ENCODE peak calls at places on chromosomes 1 and 21, in ten cellular contexts. One of them, this sample, is unnamed.

GRCh38 chr1:17874665-17875064 is 119.5 kb downstream of the ACTL8 start:
- DNase-seq in type B pancreatic cell: no peak
- DNase-seq in ascending aorta: no peak
- DNase-seq in AG09319: peak; percentile 81
- DNase-seq in IMR-90: peak; percentile 90
- DNase-seq in H9: no peak
- DNase-seq in cardiac muscle cell: peak; percentile 74
- DNase-seq in astrocyte: peak; percentile 96
- DNase-seq in AG10803: peak; percentile 99
- DNase-seq in left ventricle myocardium inferior: no peak
- DNase-seq in this sample: peak; percentile 88

GRCh38 chr1:162716123-162716522 is 74.4 kb upstream of the HSD17B7 start:
- DNase-seq in AG09319: no peak
- DNase-seq in AG10803: no peak
- DNase-seq in ascending aorta: no peak
- DNase-seq in type B pancreatic cell: no peak
- DNase-seq in left ventricle myocardium inferior: peak; percentile 44
- DNase-seq in cardiac muscle cell: no peak
- DNase-seq in H9: no peak
- DNase-seq in IMR-90: no peak
- DNase-seq in astrocyte: no peak
- DNase-seq in this sample: no peak

GRCh38 chr1:234000557-234001081 is 96.1 kb downstream of the SLC35F3 start:
- DNase-seq in AG09319: no peak
- DNase-seq in type B pancreatic cell: no peak
- DNase-seq in left ventricle myocardium inferior: no peak
- DNase-seq in IMR-90: no peak
- DNase-seq in ascending aorta: no peak
- DNase-seq in AG10803: no peak
- DNase-seq in H9: no peak
- DNase-seq in astrocyte: no peak
- DNase-seq in cardiac muscle cell: no peak
- DNase-seq in this sample: no peak

GRCh38 chr1:41802532-41803501 is 115.9 kb downstream of the HIVEP3 start:
- DNase-seq in H9: no peak
- DNase-seq in ascending aorta: peak; percentile 55
- DNase-seq in AG10803: peak; percentile 45
- DNase-seq in AG09319: no peak
- DNase-seq in left ventricle myocardium inferior: peak; percentile 68
- DNase-seq in type B pancreatic cell: no peak
- DNase-seq in cardiac muscle cell: no peak
- DNase-seq in astrocyte: no peak
- DNase-seq in IMR-90: no peak
- DNase-seq in this sample: peak; percentile 19

GRCh38 chr1:219518168-219518905 is 94.6 kb downstream of the ZC3H11B start:
- DNase-seq in astrocyte: peak; percentile 98
- DNase-seq in type B pancreatic cell: no peak
- DNase-seq in H9: no peak
- DNase-seq in IMR-90: peak; percentile 63
- DNase-seq in cardiac muscle cell: peak; percentile 18
- DNase-seq in ascending aorta: no peak
- DNase-seq in AG10803: peak; percentile 17
- DNase-seq in AG09319: peak; percentile 52
- DNase-seq in left ventricle myocardium inferior: no peak
- DNase-seq in this sample: peak; percentile 98

GRCh38 chr1:119805247-119805646 is 6.0 kb downstream of the REG4 start:
- DNase-seq in type B pancreatic cell: no peak
- DNase-seq in H9: no peak
- DNase-seq in AG10803: no peak
- DNase-seq in left ventricle myocardium inferior: no peak
- DNase-seq in AG09319: no peak
- DNase-seq in ascending aorta: no peak
- DNase-seq in astrocyte: no peak
- DNase-seq in cardiac muscle cell: no peak
- DNase-seq in IMR-90: no peak
- DNase-seq in this sample: no peak

GRCh38 chr1:232630894-232631195 is 912 bp upstream of the SIPA1L2 start:
- DNase-seq in type B pancreatic cell: no peak
- DNase-seq in ascending aorta: no peak
- DNase-seq in left ventricle myocardium inferior: no peak
- DNase-seq in AG09319: no peak
- DNase-seq in cardiac muscle cell: no peak
- DNase-seq in IMR-90: no peak
- DNase-seq in astrocyte: no peak
- DNase-seq in AG10803: no peak
- DNase-seq in H9: no peak
- DNase-seq in this sample: no peak

GRCh38 chr1:225567789-225568188 is 85.1 kb downstream of the ENAH start:
- DNase-seq in IMR-90: no peak
- DNase-seq in astrocyte: no peak
- DNase-seq in AG10803: no peak
- DNase-seq in ascending aorta: no peak
- DNase-seq in cardiac muscle cell: no peak
- DNase-seq in left ventricle myocardium inferior: no peak
- DNase-seq in H9: no peak
- DNase-seq in AG09319: no peak
- DNase-seq in type B pancreatic cell: no peak
- DNase-seq in this sample: no peak

GRCh38 chr21:36987845-36988244 is 18.7 kb upstream of the RIPPLY3 start:
- DNase-seq in AG10803: no peak
- DNase-seq in H9: no peak
- DNase-seq in ascending aorta: no peak
- DNase-seq in type B pancreatic cell: no peak
- DNase-seq in IMR-90: no peak
- DNase-seq in left ventricle myocardium inferior: no peak
- DNase-seq in cardiac muscle cell: no peak
- DNase-seq in AG09319: no peak
- DNase-seq in astrocyte: no peak
- DNase-seq in this sample: no peak

GRCh38 chr1:241934843-241935242 is 22.7 kb upstream of the BECN2 start:
- DNase-seq in cardiac muscle cell: no peak
- DNase-seq in ascending aorta: no peak
- DNase-seq in IMR-90: no peak
- DNase-seq in H9: no peak
- DNase-seq in astrocyte: no peak
- DNase-seq in AG09319: no peak
- DNase-seq in type B pancreatic cell: no peak
- DNase-seq in left ventricle myocardium inferior: no peak
- DNase-seq in AG10803: no peak
- DNase-seq in this sample: no peak

GRCh38 chr1:226308166-226308722 is 720 bp downstream of the LIN9 start:
- DNase-seq in IMR-90: no peak
- DNase-seq in cardiac muscle cell: no peak
- DNase-seq in astrocyte: no peak
- DNase-seq in AG09319: no peak
- DNase-seq in type B pancreatic cell: no peak
- DNase-seq in ascending aorta: no peak
- DNase-seq in H9: no peak
- DNase-seq in AG10803: no peak
- DNase-seq in left ventricle myocardium inferior: peak; percentile 40
- DNase-seq in this sample: no peak

GRCh38 chr1:87279966-87280535 is 48.6 kb upstream of the LMO4 start:
- DNase-seq in H9: no peak
- DNase-seq in astrocyte: peak; percentile 14
- DNase-seq in cardiac muscle cell: no peak
- DNase-seq in AG10803: no peak
- DNase-seq in left ventricle myocardium inferior: no peak
- DNase-seq in type B pancreatic cell: no peak
- DNase-seq in IMR-90: peak; percentile 16
- DNase-seq in ascending aorta: no peak
- DNase-seq in AG09319: no peak
- DNase-seq in this sample: peak; percentile 6

GRCh38 chr1:33407750-33408436 is 23.0 kb downstream of the PHC2 start:
- DNase-seq in cardiac muscle cell: no peak
- DNase-seq in IMR-90: no peak
- DNase-seq in AG10803: peak; percentile 58
- DNase-seq in ascending aorta: no peak
- DNase-seq in astrocyte: no peak
- DNase-seq in H9: no peak
- DNase-seq in left ventricle myocardium inferior: no peak
- DNase-seq in type B pancreatic cell: no peak
- DNase-seq in AG09319: no peak
- DNase-seq in this sample: no peak

GRCh38 chr1:48448932-48449331 is 23.1 kb downstream of the SPATA6 start:
- DNase-seq in AG10803: no peak
- DNase-seq in IMR-90: no peak
- DNase-seq in left ventricle myocardium inferior: no peak
- DNase-seq in type B pancreatic cell: no peak
- DNase-seq in astrocyte: no peak
- DNase-seq in AG09319: no peak
- DNase-seq in H9: no peak
- DNase-seq in cardiac muscle cell: no peak
- DNase-seq in ascending aorta: no peak
- DNase-seq in this sample: no peak

DNA sequence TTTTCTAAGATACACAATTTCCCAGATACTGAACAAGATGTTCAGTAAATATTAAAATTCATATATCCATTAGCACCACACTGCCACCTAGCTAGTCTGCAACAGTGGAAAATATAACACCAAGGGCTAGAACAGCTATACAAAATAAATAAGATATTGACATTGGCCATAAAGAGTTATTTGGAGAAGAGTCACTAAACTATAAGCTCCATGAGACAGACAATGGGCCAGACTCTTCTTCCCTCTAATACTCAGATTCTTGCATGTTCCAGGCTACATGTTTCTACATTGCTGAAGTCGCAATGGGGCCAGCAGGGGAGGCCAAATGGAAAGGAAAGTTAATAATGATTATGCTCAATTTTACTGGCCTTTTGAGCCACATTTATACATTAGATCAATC is 21.5 kb downstream of the SPATA6 start:
- DNase-seq in type B pancreatic cell: no peak
- DNase-seq in astrocyte: no peak
- DNase-seq in AG09319: no peak
- DNase-seq in cardiac muscle cell: no peak
- DNase-seq in IMR-90: no peak
- DNase-seq in ascending aorta: no peak
- DNase-seq in left ventricle myocardium inferior: no peak
- DNase-seq in H9: no peak
- DNase-seq in AG10803: no peak
- DNase-seq in this sample: peak; percentile 15
- TF ChIP-seq CTCF in type B pancreatic cell: no peak
- TF ChIP-seq CTCF in astrocyte: no peak
- TF ChIP-seq CTCF in AG09319: peak; percentile 12
- TF ChIP-seq CTCF in cardiac muscle cell: peak; percentile 26
- TF ChIP-seq CTCF in IMR-90: peak; percentile 14
- TF ChIP-seq CTCF in ascending aorta: peak; percentile 12
- TF ChIP-seq CTCF in left ventricle myocardium inferior: peak; percentile 51
- TF ChIP-seq CTCF in H9: no peak
- TF ChIP-seq CTCF in AG10803: peak; percentile 19
- TF ChIP-seq CTCF in this sample: peak; percentile 46

DNA sequence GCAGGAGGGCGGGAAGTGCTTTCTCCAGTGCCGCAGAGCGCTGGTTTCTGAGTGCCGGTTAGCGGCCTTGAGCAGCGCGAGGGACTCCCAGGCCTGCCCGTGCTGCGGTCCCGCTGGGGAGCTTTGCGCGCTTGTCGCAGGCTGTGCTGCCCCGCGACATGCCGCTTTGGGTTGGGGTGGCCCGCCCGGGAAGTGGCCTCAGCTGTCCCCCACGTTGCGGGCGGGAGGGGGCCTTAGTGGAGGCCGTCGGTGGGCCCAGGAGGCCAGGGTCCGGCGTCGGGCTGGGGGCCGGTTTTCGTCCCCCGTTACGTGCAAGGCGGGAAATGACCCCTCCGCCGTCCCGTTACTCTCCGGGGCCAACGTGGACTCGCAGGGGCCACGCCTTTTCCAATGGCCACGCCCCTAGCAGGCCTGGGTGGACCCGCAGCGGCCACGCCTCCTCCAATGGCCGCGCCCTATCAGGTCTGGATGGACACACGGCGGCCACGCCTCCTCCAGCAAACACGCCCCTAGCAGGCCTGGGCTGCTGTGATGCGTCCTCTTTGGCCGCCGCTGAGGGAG is 977 bp upstream of the C1orf174 start:
- DNase-seq in type B pancreatic cell: peak; percentile 96
- DNase-seq in AG10803: peak; percentile 94
- DNase-seq in AG09319: peak; percentile 87
- DNase-seq in astrocyte: peak; percentile 84
- DNase-seq in IMR-90: peak; percentile 94
- DNase-seq in H9: peak; percentile 97
- DNase-seq in left ventricle myocardium inferior: peak; percentile 99
- DNase-seq in cardiac muscle cell: peak; percentile 98
- DNase-seq in ascending aorta: peak; percentile 95
- DNase-seq in this sample: peak; percentile 92
- TF ChIP-seq CTCF in type B pancreatic cell: peak; percentile 35
- TF ChIP-seq CTCF in AG10803: no peak
- TF ChIP-seq CTCF in AG09319: no peak
- TF ChIP-seq CTCF in astrocyte: no peak
- TF ChIP-seq CTCF in IMR-90: no peak
- TF ChIP-seq CTCF in H9: no peak
- TF ChIP-seq CTCF in left ventricle myocardium inferior: no peak
- TF ChIP-seq CTCF in cardiac muscle cell: no peak
- TF ChIP-seq CTCF in ascending aorta: no peak
- TF ChIP-seq CTCF in this sample: no peak

GRCh38 chr1:18921506-18922251 is 19.3 kb upstream of the ALDH4A1 start:
- DNase-seq in IMR-90: no peak
- DNase-seq in cardiac muscle cell: no peak
- DNase-seq in left ventricle myocardium inferior: no peak
- DNase-seq in astrocyte: no peak
- DNase-seq in AG09319: no peak
- DNase-seq in type B pancreatic cell: no peak
- DNase-seq in ascending aorta: no peak
- DNase-seq in H9: no peak
- DNase-seq in AG10803: no peak
- DNase-seq in this sample: peak; percentile 46
- TF ChIP-seq CTCF in IMR-90: peak; percentile 27
- TF ChIP-seq CTCF in cardiac muscle cell: no peak
- TF ChIP-seq CTCF in left ventricle myocardium inferior: peak; percentile 44
- TF ChIP-seq CTCF in astrocyte: no peak
- TF ChIP-seq CTCF in AG09319: peak; percentile 4
- TF ChIP-seq CTCF in type B pancreatic cell: no peak
- TF ChIP-seq CTCF in ascending aorta: no peak
- TF ChIP-seq CTCF in H9: no peak
- TF ChIP-seq CTCF in AG10803: peak; percentile 16
- TF ChIP-seq CTCF in this sample: peak; percentile 22

GRCh38 chr1:183487686-183488442 is 15.6 kb downstream of the SMG7 start:
- DNase-seq in ascending aorta: no peak
- DNase-seq in cardiac muscle cell: no peak
- DNase-seq in astrocyte: no peak
- DNase-seq in type B pancreatic cell: no peak
- DNase-seq in AG10803: no peak
- DNase-seq in H9: no peak
- DNase-seq in IMR-90: no peak
- DNase-seq in left ventricle myocardium inferior: no peak
- DNase-seq in AG09319: no peak
- DNase-seq in this sample: no peak

GRCh38 chr1:183480971-183481431 is 8.7 kb downstream of the SMG7 start:
- DNase-seq in H9: no peak
- DNase-seq in type B pancreatic cell: no peak
- DNase-seq in astrocyte: no peak
- DNase-seq in left ventricle myocardium inferior: no peak
- DNase-seq in AG09319: no peak
- DNase-seq in ascending aorta: no peak
- DNase-seq in cardiac muscle cell: no peak
- DNase-seq in AG10803: peak; percentile 24
- DNase-seq in IMR-90: peak; percentile 19
- DNase-seq in this sample: peak; percentile 31

GRCh38 chr1:183483224-183483623 is 10.9 kb downstream of the SMG7 start:
- DNase-seq in ascending aorta: no peak
- DNase-seq in H9: no peak
- DNase-seq in cardiac muscle cell: no peak
- DNase-seq in AG10803: no peak
- DNase-seq in AG09319: no peak
- DNase-seq in astrocyte: no peak
- DNase-seq in type B pancreatic cell: no peak
- DNase-seq in IMR-90: no peak
- DNase-seq in left ventricle myocardium inferior: no peak
- DNase-seq in this sample: no peak

GRCh38 chr1:183484254-183484653 is 12.0 kb downstream of the SMG7 start:
- DNase-seq in cardiac muscle cell: no peak
- DNase-seq in AG09319: no peak
- DNase-seq in type B pancreatic cell: no peak
- DNase-seq in IMR-90: no peak
- DNase-seq in AG10803: no peak
- DNase-seq in left ventricle myocardium inferior: no peak
- DNase-seq in astrocyte: no peak
- DNase-seq in H9: no peak
- DNase-seq in ascending aorta: no peak
- DNase-seq in this sample: no peak
- TF ChIP-seq CTCF in cardiac muscle cell: no peak
- TF ChIP-seq CTCF in AG09319: no peak
- TF ChIP-seq CTCF in type B pancreatic cell: peak; percentile 65
- TF ChIP-seq CTCF in IMR-90: peak; percentile 23
- TF ChIP-seq CTCF in AG10803: no peak
- TF ChIP-seq CTCF in left ventricle myocardium inferior: no peak
- TF ChIP-seq CTCF in astrocyte: no peak
- TF ChIP-seq CTCF in H9: peak; percentile 57
- TF ChIP-seq CTCF in ascending aorta: no peak
- TF ChIP-seq CTCF in this sample: no peak

This sample was measured in fibroblast of the aortic adventitia.